ENCODE peak calls at places on chromosomes 2 and 18, in four cellular contexts. N, I, Y and C are unnamed samples.
A peak's percentile ranks its signal among the peaks of the same experiment; 100 is the strongest.

GRCh38 chr18:23238651-23239349 is 103.5 kb downstream of the CABLES1 start:
- DNase-seq in N (no peak), Y (no peak), I (no peak), C (no peak)

GRCh38 chr18:54109131-54109683 is 115.3 kb downstream of the MBD2 start:
- DNase-seq in I (no peak), Y (no peak), N (no peak), C (no peak)

GRCh38 chr2:182240862-182241371 is 185.9 kb downstream of the PDE1A start:
- DNase-seq in N (peak; percentile 7), Y (peak; percentile 13), I (no peak), C (no peak)

GRCh38 chr18:23281626-23282436 is 146.5 kb downstream of the CABLES1 start:
- DNase-seq in I (no peak), N (no peak), Y (no peak), C (no peak)

GRCh38 chr2:26460613-26461031 is 17.3 kb downstream of the OTOF start:
- DNase-seq in Y (no peak), N (no peak), I (no peak), C (no peak)

GRCh38 chr2:105768176-105768575 is 23.5 kb downstream of the NCK2 start:
- DNase-seq in Y (no peak), I (no peak), N (no peak), C (no peak)

GRCh38 chr18:67896471-67896870 is 380.0 kb upstream of the DSEL start:
- DNase-seq in Y (no peak), I (no peak), N (no peak), C (no peak)

GRCh38 chr2:232973796-232974195 is 39.3 kb downstream of the NGEF start:
- DNase-seq in N (no peak), I (no peak), Y (no peak), C (no peak)

GRCh38 chr2:163943403-163944356 is 207.9 kb upstream of the FIGN start:
- DNase-seq in Y (no peak), I (no peak), N (peak; percentile 6), C (no peak)

GRCh38 chr2:140695163-140695562 is 1435.7 kb downstream of the LRP1B start:
- DNase-seq in I (no peak), N (no peak), Y (no peak), C (no peak)

GRCh38 chr2:29233428-29233827 is 118.2 kb downstream of the CLIP4 start:
- DNase-seq in Y (no peak), I (no peak), N (no peak), C (no peak)

GRCh38 chr18:45384137-45384998 is 230.9 kb upstream of the SLC14A2 start:
- DNase-seq in I (no peak), N (peak; percentile 66), Y (peak; percentile 43), C (peak; percentile 20)

GRCh38 chr2:69123182-69123581 is 110.2 kb downstream of the ANTXR1 start:
- DNase-seq in Y (peak; percentile 43), N (no peak), I (no peak), C (no peak)

GRCh38 chr2:102660574-102660973 is 41.2 kb downstream of the SLC9A2 start:
- DNase-seq in I (no peak), N (no peak), Y (no peak), C (no peak)

GRCh38 chr2:48278590-48278989 is 251.4 kb upstream of the STON1 start:
- DNase-seq in N (no peak), Y (no peak), I (no peak), C (no peak)

GRCh38 chr2:228901531-228901930 is 369.6 kb downstream of the PID1 start:
- DNase-seq in Y (no peak), N (no peak), I (no peak), C (no peak)

GRCh38 chr18:52333860-52334259 is 6.1 kb upstream of the DCC start:
- DNase-seq in I (no peak), N (no peak), Y (no peak), C (no peak)

GRCh38 chr18:79379251-79379905 is 16.4 kb upstream of the NFATC1 start:
- DNase-seq in N (no peak), I (no peak), Y (no peak), C (no peak)

GRCh38 chr2:30527859-30528258 is 80.8 kb downstream of the LCLAT1 start:
- DNase-seq in Y (no peak), N (no peak), I (no peak), C (no peak)

GRCh38 chr2:159030674-159031380 is 62.4 kb downstream of the TANC1 start:
- DNase-seq in N (peak; percentile 15), I (no peak), Y (peak; percentile 69), C (no peak)

GRCh38 chr2:144507441-144508161 is 12.3 kb downstream of the ZEB2 start:
- DNase-seq in I (no peak), Y (no peak), N (no peak), C (no peak)

GRCh38 chr18:28690836-28691835 is 514.2 kb upstream of the CDH2 start:
- DNase-seq in Y (no peak), N (no peak), I (no peak), C (no peak)

GRCh38 chr2:25980951-25981350 is 1.3 kb downstream of the KIF3C start:
- DNase-seq in Y (no peak), N (no peak), I (no peak), C (no peak)

GRCh38 chr2:29290293-29291052 is 175.3 kb downstream of the CLIP4 start:
- DNase-seq in I (no peak), N (no peak), Y (no peak), C (no peak)

GRCh38 chr2:44769349-44770005 is 172.0 kb upstream of the SIX3 start:
- DNase-seq in I (no peak), N (no peak), Y (no peak), C (no peak)

GRCh38 chr2:119820275-119820674 is 60.6 kb downstream of the PTPN4 start:
- DNase-seq in Y (peak; percentile 37), I (no peak), N (no peak), C (no peak)

GRCh38 chr2:3867451-3867850 is 164.1 kb downstream of the DCDC2C start:
- DNase-seq in I (no peak), Y (no peak), N (no peak), C (no peak)